ENCODE peak calls at places on chromosomes 11 and 22, in six cellular contexts. K, W, Y, V, F and C are unnamed samples.

GRCh38 chr11:2146051-2146450 is 6.9 kb upstream of the IGF2 start:
- DNase-seq in Y (no peak), K (no peak), F (no peak), V (no peak), W (no peak), C (no peak)

GRCh38 chr11:44914105-44914504 is 36.6 kb downstream of the TP53I11 start:
- DNase-seq in Y (no peak), F (no peak), W (no peak), V (no peak), K (no peak), C (no peak)

GRCh38 chr11:60334005-60334620 is 7.1 kb downstream of the MS4A6E start:
- DNase-seq in F (no peak), K (peak), V (peak), W (peak), Y (peak), C (peak)

GRCh38 chr11:119195680-119196079 is 10.4 kb downstream of the NHERF4 start:
- DNase-seq in K (peak), V (peak), W (peak), Y (peak), F (no peak), C (peak)

GRCh38 chr11:11312738-11313137 is 40.3 kb downstream of the CSNK2A3 start:
- DNase-seq in F (no peak), Y (no peak), K (no peak), W (no peak), V (no peak), C (no peak)

GRCh38 chr11:6693342-6694228 is 10.4 kb upstream of the MRPL17 start:
- DNase-seq in Y (no peak), K (peak), F (no peak), V (no peak), W (no peak), C (no peak)

GRCh38 chr11:4578624-4579023 is 2.9 kb upstream of the OR52I2 start:
- DNase-seq in Y (no peak), F (no peak), V (no peak), K (no peak), W (no peak), C (no peak)

GRCh38 chr11:27524155-27524554 is 17.6 kb upstream of the LIN7C start:
- DNase-seq in K (peak), Y (no peak), F (no peak), V (peak), W (peak), C (peak)

GRCh38 chr11:47183031-47183856 is 3.0 kb downstream of the PACSIN3 start:
- DNase-seq in V (no peak), K (no peak), F (no peak), W (no peak), Y (no peak), C (no peak)

GRCh38 chr11:11192541-11192940 is 160.5 kb downstream of the CSNK2A3 start:
- DNase-seq in K (no peak), V (no peak), Y (no peak), F (no peak), W (no peak), C (no peak)

GRCh38 chr22:18076060-18076497 is 1.7 kb upstream of the PEX26 start:
- DNase-seq in F (no peak), V (peak), K (peak), Y (peak), W (peak), C (peak)

GRCh38 chr11:29943347-29943746 is 73.5 kb downstream of the KCNA4 start:
- DNase-seq in Y (no peak), K (no peak), W (no peak), V (no peak), F (no peak), C (no peak)

GRCh38 chr11:2512431-2513407 is 67.9 kb downstream of the KCNQ1 start:
- DNase-seq in K (no peak), V (peak), F (no peak), Y (no peak), W (peak), C (no peak)

GRCh38 chr22:35641494-35642120 is 6.6 kb upstream of the APOL6 start:
- DNase-seq in V (peak), K (no peak), W (no peak), F (no peak), Y (no peak), C (no peak)

GRCh38 chr11:133953571-133953970 is 3.2 kb downstream of the IGSF9B start:
- DNase-seq in W (no peak), K (no peak), Y (no peak), V (no peak), F (no peak), C (no peak)

GRCh38 chr11:47308050-47308823 is 38.3 kb downstream of the MADD start:
- DNase-seq in K (no peak), F (no peak), W (no peak), V (no peak), Y (no peak), C (no peak)

GRCh38 chr11:105910095-105910715 is 111.8 kb downstream of the MSANTD4 start:
- DNase-seq in F (no peak), V (no peak), W (no peak), Y (no peak), K (no peak), C (no peak)

GRCh38 chr22:17953147-17953546 is 71.2 kb downstream of the MICAL3 start:
- DNase-seq in V (no peak), W (no peak), Y (no peak), K (no peak), F (no peak), C (no peak)

GRCh38 chr11:130103296-130103814 is 33.7 kb downstream of the APLP2 start:
- DNase-seq in Y (no peak), F (no peak), K (no peak), W (no peak), V (no peak), C (no peak)

GRCh38 chr22:36386900-36387663 is 685 bp downstream of the MYH9 start:
- DNase-seq in W (peak), F (no peak), K (no peak), Y (no peak), V (no peak), C (no peak)

GRCh38 chr11:20127671-20128527 is 32.4 kb downstream of the DBX1 start:
- DNase-seq in V (peak), W (peak), Y (peak), F (no peak), K (peak), C (peak)

GRCh38 chr11:130847517-130847916 is 68.8 kb downstream of the SNX19 start:
- DNase-seq in Y (no peak), W (no peak), V (no peak), K (peak), F (no peak), C (peak)

GRCh38 chr11:70074701-70075100 is 3.4 kb upstream of the ANO1 start:
- DNase-seq in K (no peak), Y (no peak), F (no peak), W (no peak), V (no peak), C (no peak)
- TF ChIP-seq ATF3 in K (no peak), Y (no peak), F (no peak), W (no peak), V (no peak), C (no peak)

GRCh38 chr22:50228366-50228765 is 16.5 kb downstream of the TUBGCP6 start:
- DNase-seq in W (no peak), Y (no peak), V (no peak), K (no peak), F (no peak), C (no peak)
- TF ChIP-seq ATF3 in W (no peak), Y (no peak), V (no peak), K (no peak), F (no peak), C (no peak)

DNA sequence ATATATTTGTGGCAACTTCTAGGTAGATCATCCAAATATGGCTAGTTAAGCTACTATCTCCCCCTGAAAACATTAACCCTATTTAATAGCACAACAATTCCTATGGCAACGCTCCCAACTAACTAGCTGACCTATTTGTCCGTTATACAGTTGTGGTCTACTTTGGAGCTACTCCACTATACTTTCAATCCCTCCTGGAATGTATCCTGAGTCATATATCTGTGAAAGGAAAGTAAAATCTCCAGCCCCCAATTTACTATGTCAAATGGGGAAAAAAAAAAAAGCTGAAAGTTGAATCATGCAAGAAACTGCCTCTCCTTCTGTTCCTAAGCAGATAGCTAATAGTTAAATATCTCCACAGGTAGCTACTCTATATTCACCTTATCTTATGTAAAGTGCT is 128.5 kb downstream of the CD44 start:
- DNase-seq in Y (no peak), F (no peak), W (no peak), K (no peak), V (no peak), C (no peak)
- TF ChIP-seq ATF3 in Y (no peak), F (no peak), W (no peak), K (no peak), V (no peak), C (no peak)

DNA sequence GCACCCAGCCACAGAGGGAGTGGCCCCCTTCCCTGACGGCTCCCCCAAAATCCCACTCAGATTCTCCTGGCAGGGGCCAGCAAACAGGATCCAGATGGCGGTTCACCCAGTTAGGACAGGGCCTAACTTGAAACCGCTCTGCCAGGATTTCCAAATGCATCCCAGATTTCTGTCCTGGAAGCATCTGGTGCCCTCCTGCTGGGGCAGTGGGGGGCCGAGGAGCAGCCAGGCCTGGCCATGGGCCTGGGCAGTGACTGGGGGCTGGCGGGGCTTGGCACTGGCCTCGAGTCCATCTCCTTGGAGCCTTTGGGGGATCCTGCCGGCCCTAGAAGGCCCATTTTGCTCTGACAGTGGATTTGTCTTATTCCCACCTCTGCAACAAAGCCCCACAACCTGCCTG is 17.9 kb upstream of the EMID1 start:
- DNase-seq in W (no peak), F (no peak), V (no peak), K (no peak), Y (no peak), C (no peak)
- TF ChIP-seq ATF3 in W (no peak), F (no peak), V (no peak), K (no peak), Y (no peak), C (no peak)

GRCh38 chr22:38740754-38741153 is 15.0 kb downstream of the SUN2 start:
- DNase-seq in V (no peak), F (no peak), Y (no peak), W (no peak), K (no peak), C (no peak)
- TF ChIP-seq ATF3 in V (no peak), F (no peak), Y (no peak), W (no peak), K (no peak), C (no peak)

GRCh38 chr11:63508009-63508408 is 2.1 kb downstream of the LGALS12 start:
- DNase-seq in Y (peak), W (peak), V (no peak), F (no peak), K (peak), C (peak)

GRCh38 chr11:63504933-63505586 is 824 bp upstream of the LGALS12 start:
- DNase-seq in W (no peak), F (no peak), Y (no peak), V (no peak), K (no peak), C (no peak)

GRCh38 chr11:63504054-63504453 is 1.8 kb upstream of the LGALS12 start:
- DNase-seq in W (no peak), K (no peak), Y (no peak), F (no peak), V (no peak), C (no peak)

GRCh38 chr11:63503492-63503891 is 2.4 kb upstream of the LGALS12 start:
- DNase-seq in F (no peak), K (no peak), V (no peak), Y (no peak), W (no peak), C (no peak)

GRCh38 chr11:63505857-63506528 is at the start of gene LGALS12:
- DNase-seq in V (no peak), Y (peak), W (peak), F (no peak), K (no peak), C (no peak)
- TF ChIP-seq ATF3 in V (no peak), Y (peak), W (no peak), F (no peak), K (no peak), C (no peak)

DNA sequence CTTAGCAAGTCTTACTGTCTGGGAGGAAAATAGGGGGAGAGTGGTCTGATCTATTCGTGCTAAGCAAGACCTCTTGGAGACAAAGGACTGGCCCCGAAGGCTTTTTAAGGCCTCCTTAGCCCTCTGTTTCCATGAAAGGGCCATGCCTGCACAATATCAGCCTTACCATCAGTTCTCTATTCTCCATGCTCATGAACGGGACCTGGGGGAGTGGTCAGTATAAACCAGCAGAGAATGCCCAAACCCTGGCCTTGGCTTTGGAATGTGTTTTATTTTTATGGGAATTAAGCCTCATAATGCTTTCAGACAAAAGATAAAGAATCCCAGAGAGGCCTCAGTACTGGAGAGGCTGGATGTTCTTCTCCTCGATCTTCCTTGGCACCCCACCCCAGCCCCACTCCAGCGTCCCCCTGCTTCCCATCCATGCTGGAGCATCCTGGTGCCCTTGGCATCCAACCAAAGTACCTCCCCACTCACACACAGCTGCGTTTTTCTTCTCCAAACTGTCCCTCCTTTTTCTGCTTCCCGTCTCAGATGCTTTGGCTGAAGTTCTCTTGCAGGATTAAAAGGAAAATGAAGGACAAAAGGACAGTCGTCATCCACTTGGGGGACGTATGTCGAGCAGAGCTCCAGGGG is 18.6 kb downstream of the FXYD6 start:
- DNase-seq in V (no peak), K (no peak), Y (no peak), F (no peak), W (no peak), C (no peak)
- TF ChIP-seq ATF3 in V (no peak), K (no peak), Y (no peak), F (no peak), W (no peak), C (no peak)